ENCODE peak calls at places on chromosome 2, in six cellular contexts. K is progenitor cell of endocrine pancreas; A is left cardiac atrium; C is T-helper 17 cell; W is activated CD4-positive, alpha-beta T cell treated with anti-CD3 and anti-CD28 coated beads, Interleukin-2, amount 50 U/mL, for 1 hour; D is SW 1271. V is an unnamed sample.

GRCh38 chr2:106972782-106973181 is 86.8 kb upstream of the ST6GAL2 start:
- DNase-seq in C (no peak), K (no peak), W (no peak), D (no peak), A (no peak), V (no peak)

GRCh38 chr2:10885479-10885863 is 26.3 kb upstream of the KCNF1 start:
- DNase-seq in W (no peak), D (no peak), K (no peak), C (no peak), A (no peak), V (no peak)

GRCh38 chr2:149423633-149424032 is 93.2 kb downstream of the LYPD6 start:
- DNase-seq in C (no peak), K (no peak), W (no peak), D (no peak), A (no peak), V (no peak)

GRCh38 chr2:201880620-201881381 is 74.5 kb downstream of the CDK15 start:
- DNase-seq in A (no peak), C (no peak), D (no peak), K (no peak), W (no peak), V (no peak)

GRCh38 chr2:145800201-145801091 is 1280.5 kb upstream of the ZEB2 start:
- DNase-seq in D (no peak), C (no peak), A (no peak), K (no peak), W (no peak), V (no peak)

GRCh38 chr2:179096090-179096489 is 46.2 kb upstream of the CCDC141 start:
- DNase-seq in W (no peak), K (no peak), C (no peak), D (no peak), A (no peak), V (no peak)

GRCh38 chr2:229051798-229052197 is 219.3 kb downstream of the PID1 start:
- DNase-seq in D (no peak), W (no peak), A (no peak), C (no peak), K (no peak), V (no peak)

GRCh38 chr2:70104231-70105111 is 17.2 kb downstream of the PCBP1 start:
- DNase-seq in C (no peak), W (peak), K (no peak), A (no peak), D (no peak), V (no peak)

GRCh38 chr2:135150711-135151110 is 98.6 kb downstream of the RAB3GAP1 start:
- DNase-seq in W (no peak), C (no peak), D (no peak), A (no peak), K (no peak), V (no peak)

GRCh38 chr2:171810409-171810993 is 83.5 kb downstream of the SLC25A12 start:
- DNase-seq in W (no peak), A (no peak), K (no peak), D (no peak), C (no peak), V (no peak)

GRCh38 chr2:23760746-23761145 is 166.2 kb downstream of the ATAD2B start:
- DNase-seq in C (no peak), K (no peak), A (no peak), W (no peak), D (peak), V (no peak)

GRCh38 chr2:72995420-72996151 is 75.9 kb downstream of the SFXN5 start:
- DNase-seq in C (no peak), D (no peak), K (no peak), A (no peak), W (no peak), V (no peak)

GRCh38 chr2:190576565-190576964 is 42.0 kb upstream of the NEMP2 start:
- DNase-seq in K (no peak), D (no peak), A (no peak), W (no peak), C (no peak), V (no peak)

GRCh38 chr2:189113963-189114362 is 65.6 kb downstream of the COL5A2 start:
- DNase-seq in C (no peak), K (no peak), W (no peak), A (no peak), D (no peak), V (no peak)

GRCh38 chr2:230447455-230448451 is 31.8 kb downstream of the SP100 start:
- DNase-seq in W (no peak), K (no peak), D (no peak), C (no peak), A (no peak), V (no peak)

GRCh38 chr2:218289639-218290315 is 2.5 kb downstream of the TMBIM1 start:
- DNase-seq in D (no peak), A (no peak), C (no peak), W (no peak), K (no peak), V (peak)